ENCODE peak calls at places on chromosomes 5 and 9, in five cellular contexts. J is NT2/D1, M is HepG2, C is GM12878, Z is K562. P is an unnamed sample. For H3K27me3, the result is how much of the 10 kb centered on the place peaks cover.

GRCh38 chr5:149376711-149377447 is 2.2 kb downstream of the IL17B start:
- DNase-seq in J (no peak), M (no peak), C (no peak), Z (no peak), P (no peak)

GRCh38 chr5:127650649-127651048 is 1.8 kb downstream of the CTXN3 start:
- DNase-seq in J (no peak), M (no peak), C (no peak), Z (no peak), P (no peak)

GRCh38 chr5:80592761-80593160 is 22.7 kb upstream of the ANKRD34B start:
- DNase-seq in J (no peak), M (peak), C (no peak), Z (no peak), P (no peak)

GRCh38 chr5:93620487-93621339 is 37.7 kb downstream of the NR2F1 start:
- DNase-seq in J (no peak), M (peak), C (no peak), Z (no peak), P (peak)

GRCh38 chr9:114287001-114287762 is 35.7 kb upstream of the ORM1 start:
- DNase-seq in J (no peak), M (no peak), C (no peak), Z (no peak), P (no peak)

GRCh38 chr9:101354143-101354764 is 30.6 kb downstream of the BAAT start:
- DNase-seq in J (no peak), M (peak), C (no peak), Z (no peak), P (no peak)

GRCh38 chr5:80318212-80318611 is 1.6 kb upstream of the SPZ1 start:
- DNase-seq in J (no peak), M (no peak), C (no peak), Z (no peak), P (no peak)

GRCh38 chr5:219492-219891 is 1.4 kb downstream of the SDHA start:
- DNase-seq in J (no peak), M (no peak), C (no peak), Z (no peak), P (no peak)

GRCh38 chr5:10479226-10479721 is 37.6 kb downstream of the ROPN1L start:
- DNase-seq in J (no peak), M (no peak), C (no peak), Z (no peak), P (no peak)

GRCh38 chr5:149356391-149356790 is 1.5 kb upstream of the PCYOX1L start:
- DNase-seq in J (no peak), M (no peak), C (no peak), Z (no peak), P (no peak)

GRCh38 chr9:5949103-5949699 is 58.5 kb downstream of the MLANA start:
- DNase-seq in J (no peak), M (no peak), C (peak), Z (no peak), P (no peak)

GRCh38 chr5:173808079-173808808 is 79.9 kb upstream of the CPEB4 start:
- DNase-seq in J (no peak), M (no peak), C (no peak), Z (peak), P (no peak)

GRCh38 chr9:110638381-110638954 is 30.1 kb upstream of the MUSK start:
- DNase-seq in J (no peak), M (no peak), C (no peak), Z (no peak), P (no peak)

GRCh38 chr9:127876026-127876763 is 1.3 kb downstream of the AK1 start:
- DNase-seq in J (no peak), M (no peak), C (no peak), Z (no peak), P (no peak)

GRCh38 chr5:43396762-43397304 is 15.4 kb downstream of the CCL28 start:
- DNase-seq in J (no peak), M (no peak), C (peak), Z (no peak), P (no peak)

GRCh38 chr9:75451505-75451904 is 363.2 kb downstream of the OSTF1 start:
- DNase-seq in J (no peak), M (no peak), C (no peak), Z (no peak), P (no peak)

GRCh38 chr5:14946813-14947640 is 75.4 kb upstream of the ANKH start:
- DNase-seq in J (peak), M (peak), C (peak), Z (no peak), P (peak)

GRCh38 chr5:61599370-61600140 is 267.5 kb downstream of the ZSWIM6 start:
- DNase-seq in J (no peak), M (peak), C (no peak), Z (no peak), P (no peak)

GRCh38 chr9:88993871-88994819 is 2.9 kb downstream of the S1PR3 start:
- DNase-seq in J (no peak), M (no peak), C (no peak), Z (no peak), P (no peak)

GRCh38 chr5:149448831-149449714 is 70.0 kb upstream of the IL17B start:
- DNase-seq in J (no peak), M (no peak), C (no peak), Z (peak), P (no peak)

GRCh38 chr5:113358696-113359095 is 76.1 kb downstream of the TSSK1B start:
- DNase-seq in J (no peak), M (no peak), C (no peak), Z (no peak), P (no peak)

GRCh38 chr9:6845881-6846280 is 88.1 kb downstream of the KDM4C start:
- DNase-seq in J (peak), M (peak), C (no peak), Z (no peak), P (peak)

GRCh38 chr5:44935262-44935661 is 126.5 kb downstream of the MRPS30 start:
- DNase-seq in J (peak), M (no peak), C (no peak), Z (no peak), P (peak)

GRCh38 chr5:10254686-10255085 is 4.6 kb downstream of the CCT5 start:
- DNase-seq in J (no peak), M (no peak), C (no peak), Z (no peak), P (no peak)

GRCh38 chr9:79360387-79361347 is 211.1 kb upstream of the TLE4 start:
- DNase-seq in J (peak), M (no peak), C (no peak), Z (no peak), P (no peak)

GRCh38 chr9:69696802-69697201 is 24.6 kb upstream of the APBA1 start:
- DNase-seq in J (no peak), M (no peak), C (no peak), Z (no peak), P (no peak)

GRCh38 chr9:124975131-124975530 is 34.2 kb upstream of the GOLGA1 start:
- DNase-seq in J (peak), M (no peak), C (no peak), Z (no peak), P (no peak)

GRCh38 chr5:20678814-20679298 is 690.9 kb upstream of the CDH18 start:
- DNase-seq in J (no peak), M (no peak), C (no peak), Z (no peak), P (no peak)

GRCh38 chr9:27086818-27087680 is 22.0 kb upstream of the TEK start:
- DNase-seq in J (no peak), M (no peak), C (no peak), Z (no peak), P (no peak)

GRCh38 chr9:131457746-131458145 is 45.0 kb upstream of the POMT1 start:
- DNase-seq in J (no peak), M (no peak), C (no peak), Z (no peak), P (no peak)

GRCh38 chr9:83472221-83472665 is 66.0 kb downstream of the FRMD3 start:
- DNase-seq in J (no peak), M (peak), C (no peak), Z (no peak), P (no peak)

GRCh38 chr9:128419061-128419925 is 1.4 kb upstream of the CERCAM start:
- DNase-seq in J (no peak), M (no peak), C (no peak), Z (peak), P (no peak)

GRCh38 chr9:34089311-34089710 is 37.2 kb downstream of the DCAF12 start:
- DNase-seq in J (no peak), M (no peak), C (no peak), Z (no peak), P (no peak)

GRCh38 chr9:18060304-18060934 is 413.5 kb upstream of the ADAMTSL1 start:
- DNase-seq in J (no peak), M (no peak), C (no peak), Z (no peak), P (no peak)

GRCh38 chr5:51843893-51844292 is 460.6 kb downstream of the ISL1 start:
- DNase-seq in J (no peak), M (no peak), C (no peak), Z (no peak), P (no peak)

GRCh38 chr9:136295055-136295454 is 8.8 kb downstream of the CCDC187 start:
- DNase-seq in J (no peak), M (no peak), C (no peak), Z (no peak), P (no peak)

GRCh38 chr9:136297016-136297691 is 6.7 kb downstream of the CCDC187 start:
- DNase-seq in J (no peak), M (peak), C (no peak), Z (no peak), P (no peak)

GRCh38 chr9:136296434-136297015 is 7.4 kb downstream of the CCDC187 start:
- DNase-seq in J (no peak), M (no peak), C (no peak), Z (no peak), P (no peak)

GRCh38 chr9:136294437-136294836 is 9.5 kb downstream of the CCDC187 start:
- DNase-seq in J (no peak), M (no peak), C (no peak), Z (no peak), P (no peak)

GRCh38 chr9:136295537-136296433 is 8.1 kb downstream of the CCDC187 start:
- DNase-seq in J (no peak), M (peak), C (no peak), Z (no peak), P (no peak)
- TF ChIP-seq ZNF274 in J (no peak), M (no peak), C (no peak), Z (no peak), P (no peak)

DNA sequence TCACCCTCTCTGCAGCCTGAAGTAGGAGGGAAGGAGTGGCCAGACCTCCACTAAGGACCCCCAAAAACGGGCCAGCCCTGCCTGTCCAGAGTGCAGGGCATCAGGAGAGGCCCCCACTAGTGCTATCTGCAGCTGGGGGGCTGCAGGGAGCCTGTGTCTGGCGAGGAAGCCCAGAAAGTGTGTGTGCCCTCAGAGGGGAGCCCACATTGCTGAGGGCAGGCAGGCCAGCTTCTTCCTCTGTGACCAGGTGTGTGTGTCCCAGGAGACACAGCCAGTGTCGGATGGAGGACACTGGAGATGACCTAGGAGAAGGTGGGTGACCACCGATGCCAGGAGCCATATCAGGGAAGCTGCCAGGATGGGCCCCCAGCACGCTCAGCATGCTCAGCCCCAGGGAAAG is 218.7 kb downstream of the IRX2 start:
- DNase-seq in J (no peak), M (no peak), C (no peak), Z (no peak), P (no peak)
- H3K27me3 ChIP-seq in J (under half), M (under half), C (under half), Z (under half), P (under half)

GRCh38 chr5:177310332-177310731 is 1.4 kb downstream of the MXD3 start:
- DNase-seq in J (no peak), M (no peak), C (no peak), Z (no peak), P (no peak)
- H3K4me3 ChIP-seq in J (no peak), M (peak), C (peak), Z (no peak), P (peak)

GRCh38 chr5:31682847-31683246 is 43.9 kb downstream of the PDZD2 start:
- DNase-seq in J (no peak), M (no peak), C (no peak), Z (no peak), P (no peak)

GRCh38 chr5:31675472-31675871 is 36.5 kb downstream of the PDZD2 start:
- DNase-seq in J (no peak), M (no peak), C (no peak), Z (no peak), P (no peak)

GRCh38 chr5:31678180-31678579 is 39.2 kb downstream of the PDZD2 start:
- DNase-seq in J (no peak), M (no peak), C (no peak), Z (no peak), P (no peak)

DNA sequence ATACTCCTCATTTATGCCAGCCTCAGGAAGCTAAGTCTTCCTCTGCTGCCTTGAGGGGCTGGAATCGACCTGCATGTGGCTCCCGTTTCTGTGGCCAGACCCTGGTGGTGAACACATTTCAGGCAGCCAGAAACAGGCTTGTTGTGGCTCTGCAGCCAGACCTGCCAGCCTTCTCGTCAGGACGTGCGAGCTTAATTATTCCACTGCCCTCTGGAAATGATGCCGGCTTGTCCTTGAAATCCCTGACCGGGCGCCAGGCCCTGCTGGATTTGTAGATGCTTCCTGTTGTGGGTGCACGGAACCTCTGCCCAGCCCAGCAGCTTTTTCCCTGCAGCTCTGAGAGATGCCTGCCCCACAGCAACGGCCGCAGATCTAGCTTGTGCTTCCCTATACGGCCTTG is 41.6 kb downstream of the PDZD2 start:
- DNase-seq in J (no peak), M (no peak), C (no peak), Z (no peak), P (no peak)
- TF ChIP-seq ZNF274 in J (no peak), M (no peak), C (no peak), Z (no peak), P (no peak)

DNA sequence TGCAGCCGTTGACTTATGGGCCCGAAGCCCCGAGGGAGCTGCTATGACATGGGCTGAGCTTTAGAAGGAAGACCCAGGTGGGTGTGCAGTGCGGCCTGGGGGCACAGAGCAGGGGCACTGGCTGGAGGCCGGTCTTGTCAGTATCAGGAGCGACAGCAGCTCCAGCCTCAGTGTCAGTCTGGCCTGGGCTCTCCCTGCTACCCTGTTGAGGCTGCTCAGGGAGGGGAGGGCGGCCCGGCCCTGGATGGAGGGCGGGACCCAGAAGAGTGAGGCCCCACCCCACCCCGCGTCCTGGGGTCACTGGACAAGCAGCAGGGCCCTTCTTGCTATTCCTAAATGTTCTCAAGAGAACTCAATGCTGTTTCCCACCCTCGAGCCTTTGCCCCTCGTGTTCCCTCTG is 18.0 kb downstream of the GFI1B start:
- DNase-seq in J (no peak), M (no peak), C (no peak), Z (peak), P (no peak)
- H3K27me3 ChIP-seq in J (under half), M (under half), C (under half), Z (under half), P (under half)

DNA sequence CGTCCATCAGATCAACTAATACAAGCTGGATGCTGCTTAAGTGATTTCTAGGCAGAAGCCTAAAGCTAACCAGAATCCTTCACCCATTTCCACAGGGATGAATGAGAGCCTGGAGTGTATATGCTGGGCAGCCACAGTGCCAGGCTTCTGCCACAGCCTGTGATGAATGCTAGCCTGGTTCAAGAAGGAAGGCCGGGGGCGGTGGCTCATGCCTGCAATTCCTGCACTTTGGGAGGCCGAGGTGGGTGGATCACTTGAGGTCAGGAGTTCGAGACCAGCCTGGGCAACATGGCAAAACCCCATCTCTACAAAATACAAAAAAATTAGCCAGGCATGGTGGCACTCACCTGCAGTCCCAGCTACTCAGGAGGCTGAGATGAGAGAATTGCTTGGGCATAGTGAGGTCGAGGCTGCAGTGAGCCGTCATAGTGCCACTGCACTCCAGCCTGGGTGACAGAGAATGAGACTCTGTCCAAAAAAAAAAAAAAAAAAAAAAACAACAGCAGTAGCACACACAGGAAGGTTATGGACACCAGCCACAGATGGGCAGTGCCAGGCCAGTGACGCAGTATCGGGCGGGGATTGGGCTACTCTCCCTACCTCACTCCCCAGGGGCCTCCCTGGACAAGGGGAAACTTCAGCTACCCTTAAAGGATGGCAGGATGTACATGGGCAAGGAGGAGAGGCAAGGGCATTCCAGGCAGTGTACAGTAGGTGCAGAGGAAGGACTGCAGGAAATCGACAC is 23.1 kb upstream of the HMCN2 start:
- DNase-seq in J (no peak), M (no peak), C (no peak), Z (no peak), P (no peak)
- H3K4me3 ChIP-seq in J (no peak), M (peak), C (no peak), Z (no peak), P (peak)

DNA sequence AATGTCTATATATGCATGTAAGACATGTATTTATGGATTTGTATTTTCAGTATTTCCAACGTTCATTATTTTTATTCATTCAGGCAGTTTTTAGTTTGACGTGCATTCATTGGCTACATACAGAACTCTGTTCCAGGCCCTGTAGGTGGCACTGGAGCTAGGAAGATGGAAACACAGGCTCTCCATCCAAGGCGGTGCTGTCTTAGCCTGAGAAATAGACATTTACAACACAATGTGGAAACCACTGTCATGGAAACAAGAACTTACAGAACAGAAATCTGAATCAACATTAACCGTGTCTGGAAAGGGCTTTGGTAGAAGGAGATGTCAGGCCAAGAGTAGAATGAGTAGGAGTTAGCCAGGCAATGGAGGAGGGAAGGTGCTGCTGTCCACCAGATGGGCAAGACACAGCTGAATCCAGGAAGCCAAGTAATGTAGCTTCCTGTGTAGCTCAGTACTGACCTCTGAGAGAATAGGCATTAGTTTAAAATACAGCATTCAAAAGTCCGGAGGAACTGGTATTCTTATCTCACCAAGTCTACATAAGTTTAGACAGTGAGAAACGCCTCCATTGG is 388.7 kb upstream of the CDH6 start:
- DNase-seq in J (peak), M (no peak), C (no peak), Z (no peak), P (no peak)
- TF ChIP-seq ZNF274 in J (no peak), M (no peak), C (no peak), Z (no peak), P (no peak)

GRCh38 chr9:137281345-137282116 is 4.0 kb downstream of the TOR4A start:
- DNase-seq in J (no peak), M (no peak), C (no peak), Z (no peak), P (no peak)
- H3K27me3 ChIP-seq in J (under half), M (under half), C (under half), Z (under half), P (under half)

DNA sequence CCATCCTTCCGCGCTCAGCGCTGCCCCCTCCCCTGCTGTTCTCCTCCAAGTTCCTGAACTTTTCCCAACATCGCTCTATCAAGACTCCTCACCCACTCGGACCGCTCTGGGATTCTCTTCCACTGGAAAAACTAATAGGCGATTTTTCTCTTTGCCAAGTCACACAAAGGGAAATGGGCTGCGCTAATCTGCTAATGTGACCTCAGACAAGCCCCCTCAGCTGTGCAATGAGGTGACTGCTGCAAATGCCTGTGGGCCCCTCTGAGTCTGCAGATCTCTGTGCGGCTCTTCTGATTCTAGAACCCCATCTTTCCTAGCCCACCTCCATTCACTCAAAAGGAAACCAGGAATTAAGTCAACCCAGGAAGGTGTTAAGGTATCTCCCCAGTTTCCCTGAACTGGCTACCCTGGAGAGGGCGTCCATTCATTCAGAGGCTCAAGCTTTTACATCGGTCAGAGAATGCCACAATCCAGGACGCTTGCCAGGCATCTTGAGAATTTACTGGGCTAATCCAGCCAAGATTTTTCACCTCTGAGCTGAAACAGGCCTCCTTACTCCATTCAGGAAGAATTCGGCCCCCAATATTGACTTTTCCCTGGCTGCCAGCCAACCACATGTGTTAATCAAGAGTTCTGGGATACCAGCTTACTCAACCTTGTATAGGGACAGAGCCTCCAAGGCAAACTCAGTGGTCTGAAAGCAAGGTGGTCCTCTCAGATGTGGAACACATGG is 795 bp upstream of the ADAMTS12 start:
- DNase-seq in J (no peak), M (peak), C (no peak), Z (no peak), P (no peak)
- H3K4me3 ChIP-seq in J (peak), M (no peak), C (no peak), Z (no peak), P (no peak)

P was measured in HCT116.